ENCODE peak calls at places on chromosomes 3 and 15, in seven cellular contexts. T, D, B, G, S, A and P are unnamed samples.
A peak's percentile ranks its signal among the peaks of the same experiment; 100 is the strongest.

GRCh38 chr15:40252438-40253178 is 13.7 kb downstream of the PAK6 start:
- DNase-seq in T (peak; percentile 26), S (no peak), D (peak; percentile 66), G (peak; percentile 69), B (peak; percentile 92), A (no peak), P (no peak)

GRCh38 chr3:113166719-113167492 is 44.5 kb upstream of the BOC start:
- DNase-seq in S (peak; percentile 69), A (no peak), D (peak; percentile 53), T (peak; percentile 54), G (no peak), B (no peak), P (peak; percentile 74)

GRCh38 chr3:52046186-52046913 is 10.0 kb downstream of the DUSP7 start:
- DNase-seq in D (no peak), T (peak; percentile 53), G (no peak), S (peak; percentile 99), B (no peak), A (no peak), P (peak; percentile 33)

GRCh38 chr3:195873971-195874370 is 34.4 kb downstream of the TNK2 start:
- DNase-seq in S (no peak), B (peak; percentile 75), A (no peak), G (no peak), D (peak; percentile 34), T (peak; percentile 55), P (no peak)

GRCh38 chr3:23112491-23112890 is 90.6 kb upstream of the UBE2E2 start:
- DNase-seq in D (no peak), G (no peak), A (peak; percentile 11), T (peak; percentile 43), S (no peak), B (no peak), P (peak; percentile 44)

GRCh38 chr3:127035672-127036071 is 52.8 kb downstream of the PLXNA1 start:
- DNase-seq in G (no peak), A (peak; percentile 94), B (no peak), D (no peak), S (peak; percentile 74), T (no peak), P (no peak)

GRCh38 chr3:15796331-15796730 is 1.4 kb downstream of the ANKRD28 start:
- DNase-seq in G (no peak), A (no peak), S (no peak), T (no peak), D (no peak), B (no peak), P (no peak)

GRCh38 chr3:30729512-30729911 is 123.1 kb downstream of the TGFBR2 start:
- DNase-seq in A (no peak), D (no peak), S (no peak), T (no peak), B (no peak), G (no peak), P (no peak)

GRCh38 chr3:40996382-40996781 is 202.9 kb upstream of the CTNNB1 start:
- DNase-seq in D (no peak), G (no peak), B (peak; percentile 56), T (peak; percentile 41), A (no peak), S (no peak), P (peak; percentile 81)

GRCh38 chr3:109927726-109928125 is 590.4 kb upstream of the DPPA4 start:
- DNase-seq in S (no peak), G (no peak), A (no peak), T (no peak), B (no peak), D (no peak), P (peak; percentile 32)

GRCh38 chr3:31981206-31982181 is at the start of the genes OSBPL10 and ZNF860:
- DNase-seq in D (peak; percentile 45), S (peak; percentile 83), B (peak; percentile 89), G (peak; percentile 23), T (peak; percentile 92), A (no peak), P (peak; percentile 88)

GRCh38 chr15:50355980-50356379 is 982 bp upstream of the GABPB1 start:
- DNase-seq in D (no peak), B (no peak), G (no peak), A (peak; percentile 38), S (no peak), T (no peak), P (no peak)

GRCh38 chr3:60386311-60386710 is 864.9 kb downstream of the FHIT start:
- DNase-seq in G (no peak), T (no peak), B (no peak), D (no peak), A (no peak), S (no peak), P (no peak)

GRCh38 chr3:99269606-99270355 is 368.3 kb upstream of the DCBLD2 start:
- DNase-seq in S (peak; percentile 39), T (no peak), B (no peak), A (no peak), D (no peak), G (no peak), P (no peak)

GRCh38 chr15:60679256-60679655 is 200.3 kb upstream of the ICE2 start:
- DNase-seq in D (no peak), B (no peak), T (no peak), G (no peak), A (no peak), S (peak; percentile 58), P (no peak)

GRCh38 chr3:55485208-55485791 is 1.8 kb downstream of the WNT5A start:
- DNase-seq in B (peak; percentile 94), G (peak; percentile 92), D (peak; percentile 91), A (peak; percentile 60), T (peak; percentile 65), S (peak; percentile 70), P (peak; percentile 95)

GRCh38 chr3:169964176-169964575 is 2.4 kb upstream of the SEC62 start:
- DNase-seq in B (no peak), D (no peak), A (no peak), G (no peak), S (peak; percentile 61), T (no peak), P (peak; percentile 76)

GRCh38 chr3:1251282-1252060 is 158.6 kb downstream of the CNTN6 start:
- DNase-seq in A (no peak), S (no peak), D (no peak), B (no peak), T (no peak), G (no peak), P (peak; percentile 14)

GRCh38 chr3:51709675-51710074 is 2.8 kb downstream of the GRM2 start:
- DNase-seq in A (no peak), T (no peak), S (no peak), G (no peak), D (no peak), B (no peak), P (no peak)

GRCh38 chr15:78327442-78327841 is 12.7 kb upstream of the CRABP1 start:
- DNase-seq in T (no peak), D (no peak), A (no peak), B (no peak), S (no peak), G (no peak), P (no peak)

GRCh38 chr3:61561374-61562041 is at the start of gene PTPRG:
- DNase-seq in B (peak; percentile 95), T (peak; percentile 89), A (no peak), D (peak; percentile 83), G (peak; percentile 69), S (peak; percentile 89), P (peak; percentile 96)

GRCh38 chr3:181629029-181629428 is 82.7 kb upstream of the SOX2 start:
- DNase-seq in G (no peak), T (no peak), D (no peak), A (no peak), S (no peak), B (no peak), P (no peak)

GRCh38 chr15:90819850-90820249 is 48.5 kb upstream of the FURIN start:
- DNase-seq in B (peak; percentile 45), D (no peak), T (no peak), S (no peak), A (no peak), G (no peak), P (no peak)

GRCh38 chr3:136343446-136343845 is 93.3 kb downstream of the PCCB start:
- DNase-seq in D (no peak), A (peak; percentile 35), G (no peak), T (no peak), B (no peak), S (no peak), P (no peak)